ENCODE peak calls at places on chromosomes 12 and 14, in ten cellular contexts. T is head of caudate nucleus; M is activated CD4-positive, alpha-beta T cell treated with anti-CD3 and anti-CD28 coated beads for 1 hour; P is stimulated activated CD4-positive, alpha-beta T cell treated with anti-CD3 and anti-CD28 coated beads, Interleukin-2, amount 100 ng/mL, for 48 hours; I is tibial nerve; O is RPMI8226; D is ELR; Z is hepatocyte; Y is GOT3; E is HFFc6. C is an unnamed sample.

GRCh38 chr14:68333265-68333664 is 459.6 kb downstream of the ZFP36L1 start:
- DNase-seq in T (no peak), M (no peak), P (no peak), I (no peak), O (peak), D (no peak), Z (no peak), Y (no peak), E (no peak), C (no peak)

GRCh38 chr12:31837913-31838312 is 109.1 kb upstream of the AMN1 start:
- DNase-seq in T (no peak), M (no peak), P (no peak), I (no peak), O (no peak), D (no peak), Z (no peak), Y (no peak), E (no peak), C (no peak)

GRCh38 chr12:119988440-119988787 is 622 bp upstream of the BICDL1 start:
- DNase-seq in T (no peak), M (no peak), P (no peak), I (no peak), O (no peak), D (peak), Z (no peak), Y (no peak), E (peak), C (no peak)

GRCh38 chr12:6047249-6048227 is 76.9 kb downstream of the VWF start:
- DNase-seq in T (no peak), M (no peak), P (no peak), I (no peak), O (no peak), D (peak), Z (peak), Y (no peak), E (peak), C (no peak)

GRCh38 chr12:16352481-16352880 is 5.0 kb downstream of the MGST1 start:
- DNase-seq in T (no peak), M (no peak), P (no peak), I (no peak), O (no peak), D (peak), Z (no peak), Y (no peak), E (peak), C (no peak)

GRCh38 chr14:50363734-50364113 is 33.0 kb downstream of the CDKL1 start:
- DNase-seq in T (no peak), M (peak), P (peak), I (no peak), O (peak), D (peak), Z (no peak), Y (no peak), E (no peak), C (no peak)

GRCh38 chr12:121224591-121224990 is 14.7 kb downstream of the P2RX4 start:
- DNase-seq in T (no peak), M (peak), P (no peak), I (no peak), O (no peak), D (no peak), Z (no peak), Y (no peak), E (no peak), C (no peak)

GRCh38 chr14:52268191-52269061 is 928 bp downstream of the PTGDR start:
- DNase-seq in T (peak), M (no peak), P (peak), I (no peak), O (no peak), D (no peak), Z (peak), Y (no peak), E (no peak), C (peak)

GRCh38 chr12:87266305-87266704 is 762.9 kb downstream of the C12orf50 start:
- DNase-seq in T (no peak), M (no peak), P (no peak), I (no peak), O (peak), D (peak), Z (peak), Y (no peak), E (no peak), C (no peak)

GRCh38 chr12:106304001-106304421 is 1.5 kb downstream of the TCP11L2 start:
- DNase-seq in T (peak), M (no peak), P (no peak), I (no peak), O (no peak), D (no peak), Z (peak), Y (no peak), E (no peak), C (no peak)

GRCh38 chr14:64761441-64762043 is 57.3 kb downstream of the PLEKHG3 start:
- DNase-seq in T (no peak), M (no peak), P (no peak), I (no peak), O (peak), D (peak), Z (peak), Y (no peak), E (peak), C (no peak)

GRCh38 chr12:64744422-64745258 is 14.6 kb downstream of the GNS start:
- DNase-seq in T (no peak), M (no peak), P (no peak), I (no peak), O (no peak), D (peak), Z (no peak), Y (no peak), E (no peak), C (no peak)

GRCh38 chr12:53299101-53299453 is 418 bp upstream of the MYG1 start:
- DNase-seq in T (no peak), M (no peak), P (peak), I (no peak), O (peak), D (peak), Z (peak), Y (no peak), E (peak), C (no peak)

GRCh38 chr12:123614531-123614930 is 12.6 kb downstream of the DDX55 start:
- DNase-seq in T (no peak), M (no peak), P (no peak), I (no peak), O (no peak), D (peak), Z (no peak), Y (peak), E (peak), C (no peak)